ENCODE peak calls at places on chromosomes 16 and 17, in eight cellular contexts. Z is effector memory CD4-positive, alpha-beta T cell; T is progenitor cell of endocrine pancreas; H is GM23338; U is endothelial cell; E is stimulated activated CD8-positive, alpha-beta memory T cell treated with anti-CD3 and anti-CD28 coated beads, Interleukin-2, amount 100 ng/mL, for 48 hours; F is EL; D is NCI-H510A. X is an unnamed sample.

GRCh38 chr17:29591737-29592624 is 951 bp upstream of the ANKRD13B start:
- DNase-seq in Z (peak; percentile 72), T (peak; percentile 98), H (peak; percentile 96), U (peak; percentile 100), E (peak; percentile 83), F (peak; percentile 84), D (peak; percentile 91), X (peak; percentile 83)

GRCh38 chr16:20301840-20302239 is 25.5 kb downstream of the GP2 start:
- DNase-seq in Z (no peak), T (no peak), H (peak; percentile 28), U (no peak), E (no peak), F (no peak), D (no peak), X (no peak)

GRCh38 chr16:85104821-85105391 is 7.4 kb downstream of the CIBAR2 start:
- DNase-seq in Z (peak; percentile 8), T (no peak), H (no peak), U (no peak), E (no peak), F (no peak), D (no peak), X (no peak)

GRCh38 chr17:6464446-6465041 is 20.3 kb downstream of the PIMREG start:
- DNase-seq in Z (no peak), T (no peak), H (no peak), U (no peak), E (no peak), F (no peak), D (no peak), X (no peak)

GRCh38 chr17:60969500-60970037 is 291.9 kb downstream of the BCAS3 start:
- DNase-seq in Z (no peak), T (no peak), H (no peak), U (no peak), E (no peak), F (no peak), D (no peak), X (no peak)

GRCh38 chr16:31705371-31705770 is 168.2 kb upstream of the ZNF267 start:
- DNase-seq in Z (no peak), T (no peak), H (no peak), U (no peak), E (no peak), F (no peak), D (no peak), X (no peak)

GRCh38 chr16:71287903-71288302 is 1.3 kb downstream of the CMTR2 start:
- DNase-seq in Z (no peak), T (no peak), H (no peak), U (no peak), E (no peak), F (no peak), D (no peak), X (no peak)

GRCh38 chr17:32267690-32268205 is 2.1 kb downstream of the RHBDL3 start:
- DNase-seq in Z (no peak), T (no peak), H (peak; percentile 40), U (no peak), E (no peak), F (peak; percentile 50), D (no peak), X (no peak)

GRCh38 chr16:11992008-11992584 is 15.6 kb downstream of the SNX29 start:
- DNase-seq in Z (no peak), T (no peak), H (no peak), U (no peak), E (no peak), F (no peak), D (no peak), X (no peak)

GRCh38 chr17:77496831-77497577 is 356.2 kb downstream of the SEC14L1 start:
- DNase-seq in Z (no peak), T (no peak), H (no peak), U (no peak), E (no peak), F (no peak), D (no peak), X (no peak)

GRCh38 chr17:75684924-75685323 is 17.8 kb downstream of the SAP30BP start:
- DNase-seq in Z (no peak), T (no peak), H (no peak), U (no peak), E (no peak), F (peak; percentile 54), D (no peak), X (no peak)

GRCh38 chr16:61968242-61968978 is 67.8 kb downstream of the CDH8 start:
- DNase-seq in Z (no peak), T (no peak), H (peak; percentile 53), U (no peak), E (no peak), F (no peak), D (no peak), X (no peak)

GRCh38 chr16:68636064-68636551 is 9.0 kb upstream of the CDH3 start:
- DNase-seq in Z (no peak), T (no peak), H (no peak), U (no peak), E (no peak), F (peak; percentile 5), D (no peak), X (no peak)

GRCh38 chr17:45940826-45941225 is 46.5 kb downstream of the MAPT start:
- DNase-seq in Z (no peak), T (no peak), H (no peak), U (no peak), E (no peak), F (no peak), D (no peak), X (no peak)

GRCh38 chr16:81509404-81509803 is 64.8 kb downstream of the CMIP start:
- DNase-seq in Z (no peak), T (no peak), H (no peak), U (no peak), E (no peak), F (no peak), D (no peak), X (no peak)

GRCh38 chr16:14232106-14232890 is 161.2 kb downstream of the MRTFB start:
- DNase-seq in Z (no peak), T (peak; percentile 15), H (no peak), U (no peak), E (no peak), F (no peak), D (no peak), X (no peak)

GRCh38 chr17:28949185-28950016 is 1.9 kb downstream of the PHF12 start:
- DNase-seq in Z (peak; percentile 27), T (no peak), H (peak; percentile 74), U (peak; percentile 52), E (peak; percentile 56), F (peak; percentile 71), D (peak; percentile 33), X (no peak)

GRCh38 chr17:61420745-61421398 is 21.2 kb downstream of the TBX2 start:
- DNase-seq in Z (no peak), T (no peak), H (no peak), U (no peak), E (no peak), F (no peak), D (no peak), X (no peak)

GRCh38 chr16:87965973-87966667 is 14.9 kb downstream of the BANP start:
- DNase-seq in Z (no peak), T (no peak), H (no peak), U (no peak), E (no peak), F (no peak), D (no peak), X (no peak)

GRCh38 chr16:70740919-70741778 is 55.3 kb upstream of the MTSS2 start:
- DNase-seq in Z (no peak), T (no peak), H (no peak), U (no peak), E (no peak), F (peak; percentile 90), D (no peak), X (no peak)

GRCh38 chr17:38509008-38509771 is 80.9 kb downstream of the ARHGAP23 start:
- DNase-seq in Z (peak; percentile 41), T (peak; percentile 71), H (peak; percentile 99), U (peak; percentile 84), E (peak; percentile 70), F (peak; percentile 82), D (no peak), X (peak; percentile 76)

GRCh38 chr16:70644763-70645597 is 1.4 kb upstream of the IL34 start:
- DNase-seq in Z (no peak), T (no peak), H (peak; percentile 69), U (no peak), E (no peak), F (no peak), D (no peak), X (peak; percentile 19)

GRCh38 chr17:82703036-82703745 is 4.7 kb upstream of the RAB40B start:
- DNase-seq in Z (no peak), T (no peak), H (no peak), U (no peak), E (no peak), F (no peak), D (no peak), X (no peak)

GRCh38 chr17:62614142-62614541 is 13.3 kb upstream of the MRC2 start:
- DNase-seq in Z (no peak), T (no peak), H (no peak), U (no peak), E (no peak), F (peak; percentile 84), D (no peak), X (no peak)

GRCh38 chr16:88305176-88305575 is 77.6 kb upstream of the ZNF469 start:
- DNase-seq in Z (no peak), T (no peak), H (no peak), U (no peak), E (no peak), F (no peak), D (no peak), X (no peak)